ENCODE peak calls at places on chromosomes 13 and 19, in four cellular contexts. One of them, this sample, is unnamed.

GRCh38 chr13:97252735-97253134 is 30.6 kb downstream of the MBNL2 start:
- DNase-seq in B cell: no peak
- DNase-seq in PC-9: no peak
- DNase-seq in stimulated activated naive CD8-positive, alpha-beta T cell treated with anti-CD3 and anti-CD28 coated beads, Interleukin-15, Interleukin-2, amounts not matched to agents 100 U/mL and 50 U/mL, for 24 hours: no peak
- DNase-seq in this sample: no peak

GRCh38 chr19:40280608-40281221 is 4.4 kb downstream of the AKT2 start:
- DNase-seq in B cell: no peak
- DNase-seq in PC-9: no peak
- DNase-seq in stimulated activated naive CD8-positive, alpha-beta T cell treated with anti-CD3 and anti-CD28 coated beads, Interleukin-15, Interleukin-2, amounts not matched to agents 100 U/mL and 50 U/mL, for 24 hours: no peak
- DNase-seq in this sample: no peak

GRCh38 chr19:47110521-47111080 is 3.0 kb downstream of the ZC3H4 start:
- DNase-seq in B cell: peak; percentile 44
- DNase-seq in PC-9: no peak
- DNase-seq in stimulated activated naive CD8-positive, alpha-beta T cell treated with anti-CD3 and anti-CD28 coated beads, Interleukin-15, Interleukin-2, amounts not matched to agents 100 U/mL and 50 U/mL, for 24 hours: no peak
- DNase-seq in this sample: no peak

GRCh38 chr19:54707932-54708331 is 16.3 kb upstream of the KIR3DL3 start:
- DNase-seq in B cell: no peak
- DNase-seq in PC-9: no peak
- DNase-seq in stimulated activated naive CD8-positive, alpha-beta T cell treated with anti-CD3 and anti-CD28 coated beads, Interleukin-15, Interleukin-2, amounts not matched to agents 100 U/mL and 50 U/mL, for 24 hours: no peak
- DNase-seq in this sample: no peak

GRCh38 chr19:2164020-2164988 is 571 bp downstream of the DOT1L start:
- DNase-seq in B cell: no peak
- DNase-seq in PC-9: no peak
- DNase-seq in stimulated activated naive CD8-positive, alpha-beta T cell treated with anti-CD3 and anti-CD28 coated beads, Interleukin-15, Interleukin-2, amounts not matched to agents 100 U/mL and 50 U/mL, for 24 hours: peak; percentile 59
- DNase-seq in this sample: no peak

GRCh38 chr19:29484876-29485275 is 40.9 kb upstream of the VSTM2B start:
- DNase-seq in B cell: no peak
- DNase-seq in PC-9: no peak
- DNase-seq in stimulated activated naive CD8-positive, alpha-beta T cell treated with anti-CD3 and anti-CD28 coated beads, Interleukin-15, Interleukin-2, amounts not matched to agents 100 U/mL and 50 U/mL, for 24 hours: no peak
- DNase-seq in this sample: no peak

GRCh38 chr13:48295271-48295670 is 8.3 kb upstream of the RB1 start:
- DNase-seq in B cell: no peak
- DNase-seq in PC-9: no peak
- DNase-seq in stimulated activated naive CD8-positive, alpha-beta T cell treated with anti-CD3 and anti-CD28 coated beads, Interleukin-15, Interleukin-2, amounts not matched to agents 100 U/mL and 50 U/mL, for 24 hours: no peak
- DNase-seq in this sample: no peak

GRCh38 chr19:44356383-44357111 is at the start of gene ZNF112:
- DNase-seq in B cell: peak; percentile 60
- DNase-seq in PC-9: peak; percentile 87
- DNase-seq in stimulated activated naive CD8-positive, alpha-beta T cell treated with anti-CD3 and anti-CD28 coated beads, Interleukin-15, Interleukin-2, amounts not matched to agents 100 U/mL and 50 U/mL, for 24 hours: peak; percentile 4
- DNase-seq in this sample: no peak

GRCh38 chr13:48583859-48584311 is 51.0 kb upstream of the RCBTB2 start:
- DNase-seq in B cell: no peak
- DNase-seq in PC-9: no peak
- DNase-seq in stimulated activated naive CD8-positive, alpha-beta T cell treated with anti-CD3 and anti-CD28 coated beads, Interleukin-15, Interleukin-2, amounts not matched to agents 100 U/mL and 50 U/mL, for 24 hours: no peak
- DNase-seq in this sample: no peak

GRCh38 chr13:110044521-110045200 is 258.3 kb upstream of the IRS2 start:
- DNase-seq in B cell: no peak
- DNase-seq in PC-9: no peak
- DNase-seq in stimulated activated naive CD8-positive, alpha-beta T cell treated with anti-CD3 and anti-CD28 coated beads, Interleukin-15, Interleukin-2, amounts not matched to agents 100 U/mL and 50 U/mL, for 24 hours: no peak
- DNase-seq in this sample: no peak

GRCh38 chr19:46718157-46718933 is 1.4 kb upstream of the PRKD2 start:
- DNase-seq in B cell: peak; percentile 84
- DNase-seq in PC-9: no peak
- DNase-seq in stimulated activated naive CD8-positive, alpha-beta T cell treated with anti-CD3 and anti-CD28 coated beads, Interleukin-15, Interleukin-2, amounts not matched to agents 100 U/mL and 50 U/mL, for 24 hours: peak; percentile 73
- DNase-seq in this sample: no peak

GRCh38 chr13:73168226-73168992 is 109.6 kb downstream of the KLF5 start:
- DNase-seq in B cell: no peak
- DNase-seq in PC-9: no peak
- DNase-seq in stimulated activated naive CD8-positive, alpha-beta T cell treated with anti-CD3 and anti-CD28 coated beads, Interleukin-15, Interleukin-2, amounts not matched to agents 100 U/mL and 50 U/mL, for 24 hours: no peak
- DNase-seq in this sample: no peak

GRCh38 chr19:21697171-21697570 is 70.2 kb downstream of the ZNF100 start:
- DNase-seq in B cell: no peak
- DNase-seq in PC-9: no peak
- DNase-seq in stimulated activated naive CD8-positive, alpha-beta T cell treated with anti-CD3 and anti-CD28 coated beads, Interleukin-15, Interleukin-2, amounts not matched to agents 100 U/mL and 50 U/mL, for 24 hours: no peak
- DNase-seq in this sample: no peak

GRCh38 chr19:7883105-7883504 is 5.2 kb upstream of the LRRC8E start:
- DNase-seq in B cell: no peak
- DNase-seq in PC-9: no peak
- DNase-seq in stimulated activated naive CD8-positive, alpha-beta T cell treated with anti-CD3 and anti-CD28 coated beads, Interleukin-15, Interleukin-2, amounts not matched to agents 100 U/mL and 50 U/mL, for 24 hours: no peak
- DNase-seq in this sample: no peak

GRCh38 chr13:26376430-26376829 is 122.5 kb downstream of the CDK8 start:
- DNase-seq in B cell: no peak
- DNase-seq in PC-9: no peak
- DNase-seq in stimulated activated naive CD8-positive, alpha-beta T cell treated with anti-CD3 and anti-CD28 coated beads, Interleukin-15, Interleukin-2, amounts not matched to agents 100 U/mL and 50 U/mL, for 24 hours: no peak
- DNase-seq in this sample: no peak

GRCh38 chr19:49340069-49340864 is 5.1 kb downstream of the CD37 start:
- DNase-seq in B cell: peak; percentile 99
- DNase-seq in PC-9: no peak
- DNase-seq in stimulated activated naive CD8-positive, alpha-beta T cell treated with anti-CD3 and anti-CD28 coated beads, Interleukin-15, Interleukin-2, amounts not matched to agents 100 U/mL and 50 U/mL, for 24 hours: peak; percentile 63
- DNase-seq in this sample: no peak

GRCh38 chr19:43640424-43640757 is 741 bp upstream of the CADM4 start:
- DNase-seq in B cell: no peak
- DNase-seq in PC-9: no peak
- DNase-seq in stimulated activated naive CD8-positive, alpha-beta T cell treated with anti-CD3 and anti-CD28 coated beads, Interleukin-15, Interleukin-2, amounts not matched to agents 100 U/mL and 50 U/mL, for 24 hours: no peak
- DNase-seq in this sample: no peak

GRCh38 chr13:107864543-107865460 is 350.5 kb downstream of the LIG4 start:
- DNase-seq in B cell: no peak
- DNase-seq in PC-9: no peak
- DNase-seq in stimulated activated naive CD8-positive, alpha-beta T cell treated with anti-CD3 and anti-CD28 coated beads, Interleukin-15, Interleukin-2, amounts not matched to agents 100 U/mL and 50 U/mL, for 24 hours: peak; percentile 13
- DNase-seq in this sample: no peak

GRCh38 chr19:13087295-13087694 is 15.4 kb downstream of the LYL1 start:
- DNase-seq in B cell: no peak
- DNase-seq in PC-9: no peak
- DNase-seq in stimulated activated naive CD8-positive, alpha-beta T cell treated with anti-CD3 and anti-CD28 coated beads, Interleukin-15, Interleukin-2, amounts not matched to agents 100 U/mL and 50 U/mL, for 24 hours: no peak
- DNase-seq in this sample: no peak

GRCh38 chr13:32736648-32737047 is 150.4 kb downstream of the PDS5B start:
- DNase-seq in B cell: no peak
- DNase-seq in PC-9: no peak
- DNase-seq in stimulated activated naive CD8-positive, alpha-beta T cell treated with anti-CD3 and anti-CD28 coated beads, Interleukin-15, Interleukin-2, amounts not matched to agents 100 U/mL and 50 U/mL, for 24 hours: no peak
- DNase-seq in this sample: no peak

GRCh38 chr19:29285878-29286277 is 72.9 kb upstream of the UQCRFS1 start:
- DNase-seq in B cell: no peak
- DNase-seq in PC-9: no peak
- DNase-seq in stimulated activated naive CD8-positive, alpha-beta T cell treated with anti-CD3 and anti-CD28 coated beads, Interleukin-15, Interleukin-2, amounts not matched to agents 100 U/mL and 50 U/mL, for 24 hours: peak; percentile 7
- DNase-seq in this sample: no peak

GRCh38 chr19:17579523-17580244 is 24.2 kb downstream of the COLGALT1 start:
- DNase-seq in B cell: no peak
- DNase-seq in PC-9: peak; percentile 59
- DNase-seq in stimulated activated naive CD8-positive, alpha-beta T cell treated with anti-CD3 and anti-CD28 coated beads, Interleukin-15, Interleukin-2, amounts not matched to agents 100 U/mL and 50 U/mL, for 24 hours: peak; percentile 59
- DNase-seq in this sample: no peak

GRCh38 chr13:100443278-100443997 is 145.2 kb downstream of the GGACT start:
- DNase-seq in B cell: no peak
- DNase-seq in PC-9: no peak
- DNase-seq in stimulated activated naive CD8-positive, alpha-beta T cell treated with anti-CD3 and anti-CD28 coated beads, Interleukin-15, Interleukin-2, amounts not matched to agents 100 U/mL and 50 U/mL, for 24 hours: no peak
- DNase-seq in this sample: no peak

GRCh38 chr19:58181902-58182576 is 822 bp upstream of the ZNF274 start:
- DNase-seq in B cell: peak; percentile 57
- DNase-seq in PC-9: peak; percentile 53
- DNase-seq in stimulated activated naive CD8-positive, alpha-beta T cell treated with anti-CD3 and anti-CD28 coated beads, Interleukin-15, Interleukin-2, amounts not matched to agents 100 U/mL and 50 U/mL, for 24 hours: peak; percentile 73
- DNase-seq in this sample: no peak

GRCh38 chr19:11480927-11481776 is at the start of gene ELAVL3:
- DNase-seq in B cell: no peak
- DNase-seq in PC-9: no peak
- DNase-seq in stimulated activated naive CD8-positive, alpha-beta T cell treated with anti-CD3 and anti-CD28 coated beads, Interleukin-15, Interleukin-2, amounts not matched to agents 100 U/mL and 50 U/mL, for 24 hours: no peak
- DNase-seq in this sample: no peak

GRCh38 chr19:15769586-15769985 is 17.9 kb upstream of the OR10H5 start:
- DNase-seq in B cell: no peak
- DNase-seq in PC-9: peak; percentile 4
- DNase-seq in stimulated activated naive CD8-positive, alpha-beta T cell treated with anti-CD3 and anti-CD28 coated beads, Interleukin-15, Interleukin-2, amounts not matched to agents 100 U/mL and 50 U/mL, for 24 hours: no peak
- DNase-seq in this sample: no peak

GRCh38 chr13:113672002-113672651 is 5.1 kb downstream of the GRK1 start:
- DNase-seq in B cell: no peak
- DNase-seq in PC-9: no peak
- DNase-seq in stimulated activated naive CD8-positive, alpha-beta T cell treated with anti-CD3 and anti-CD28 coated beads, Interleukin-15, Interleukin-2, amounts not matched to agents 100 U/mL and 50 U/mL, for 24 hours: no peak
- DNase-seq in this sample: no peak

GRCh38 chr19:45177817-45178261 is at the start of gene TRAPPC6A:
- DNase-seq in B cell: no peak
- DNase-seq in PC-9: no peak
- DNase-seq in stimulated activated naive CD8-positive, alpha-beta T cell treated with anti-CD3 and anti-CD28 coated beads, Interleukin-15, Interleukin-2, amounts not matched to agents 100 U/mL and 50 U/mL, for 24 hours: no peak
- DNase-seq in this sample: no peak

GRCh38 chr19:28710278-28710677 is 502.7 kb downstream of the UQCRFS1 start:
- DNase-seq in B cell: no peak
- DNase-seq in PC-9: no peak
- DNase-seq in stimulated activated naive CD8-positive, alpha-beta T cell treated with anti-CD3 and anti-CD28 coated beads, Interleukin-15, Interleukin-2, amounts not matched to agents 100 U/mL and 50 U/mL, for 24 hours: no peak
- DNase-seq in this sample: no peak

GRCh38 chr19:31257426-31258130 is 91.7 kb downstream of the TSHZ3 start:
- DNase-seq in B cell: no peak
- DNase-seq in PC-9: no peak
- DNase-seq in stimulated activated naive CD8-positive, alpha-beta T cell treated with anti-CD3 and anti-CD28 coated beads, Interleukin-15, Interleukin-2, amounts not matched to agents 100 U/mL and 50 U/mL, for 24 hours: no peak
- DNase-seq in this sample: no peak

GRCh38 chr19:39199025-39199424 is 2.3 kb downstream of the NCCRP1 start:
- DNase-seq in B cell: no peak
- DNase-seq in PC-9: no peak
- DNase-seq in stimulated activated naive CD8-positive, alpha-beta T cell treated with anti-CD3 and anti-CD28 coated beads, Interleukin-15, Interleukin-2, amounts not matched to agents 100 U/mL and 50 U/mL, for 24 hours: no peak
- DNase-seq in this sample: no peak

GRCh38 chr13:32911506-32911905 is 104.7 kb upstream of the KL start:
- DNase-seq in B cell: no peak
- DNase-seq in PC-9: no peak
- DNase-seq in stimulated activated naive CD8-positive, alpha-beta T cell treated with anti-CD3 and anti-CD28 coated beads, Interleukin-15, Interleukin-2, amounts not matched to agents 100 U/mL and 50 U/mL, for 24 hours: peak; percentile 12
- DNase-seq in this sample: no peak

GRCh38 chr19:53977429-53977990 is 13.9 kb upstream of the CACNG6 start:
- DNase-seq in B cell: peak; percentile 59
- DNase-seq in PC-9: peak; percentile 72
- DNase-seq in stimulated activated naive CD8-positive, alpha-beta T cell treated with anti-CD3 and anti-CD28 coated beads, Interleukin-15, Interleukin-2, amounts not matched to agents 100 U/mL and 50 U/mL, for 24 hours: peak; percentile 64
- DNase-seq in this sample: no peak

GRCh38 chr13:20702945-20703784 is at the start of gene IL17D:
- DNase-seq in B cell: no peak
- DNase-seq in PC-9: peak; percentile 5
- DNase-seq in stimulated activated naive CD8-positive, alpha-beta T cell treated with anti-CD3 and anti-CD28 coated beads, Interleukin-15, Interleukin-2, amounts not matched to agents 100 U/mL and 50 U/mL, for 24 hours: peak; percentile 52
- DNase-seq in this sample: no peak

GRCh38 chr13:74000906-74001305 is 133.3 kb downstream of the KLF12 start:
- DNase-seq in B cell: no peak
- DNase-seq in PC-9: no peak
- DNase-seq in stimulated activated naive CD8-positive, alpha-beta T cell treated with anti-CD3 and anti-CD28 coated beads, Interleukin-15, Interleukin-2, amounts not matched to agents 100 U/mL and 50 U/mL, for 24 hours: no peak
- DNase-seq in this sample: no peak

GRCh38 chr19:13951799-13952153 is 533 bp upstream of the DCAF15 start:
- DNase-seq in B cell: no peak
- DNase-seq in PC-9: no peak
- DNase-seq in stimulated activated naive CD8-positive, alpha-beta T cell treated with anti-CD3 and anti-CD28 coated beads, Interleukin-15, Interleukin-2, amounts not matched to agents 100 U/mL and 50 U/mL, for 24 hours: no peak
- DNase-seq in this sample: no peak

GRCh38 chr19:4909172-4909896 is at the start of gene UHRF1:
- DNase-seq in B cell: no peak
- DNase-seq in PC-9: peak; percentile 30
- DNase-seq in stimulated activated naive CD8-positive, alpha-beta T cell treated with anti-CD3 and anti-CD28 coated beads, Interleukin-15, Interleukin-2, amounts not matched to agents 100 U/mL and 50 U/mL, for 24 hours: peak; percentile 87
- DNase-seq in this sample: peak; percentile 47

GRCh38 chr19:2039959-2040646 is 10.9 kb downstream of the MKNK2 start:
- DNase-seq in B cell: no peak
- DNase-seq in PC-9: no peak
- DNase-seq in stimulated activated naive CD8-positive, alpha-beta T cell treated with anti-CD3 and anti-CD28 coated beads, Interleukin-15, Interleukin-2, amounts not matched to agents 100 U/mL and 50 U/mL, for 24 hours: no peak
- DNase-seq in this sample: no peak

GRCh38 chr13:110298566-110299321 is 8.2 kb downstream of the COL4A1 start:
- DNase-seq in B cell: no peak
- DNase-seq in PC-9: no peak
- DNase-seq in stimulated activated naive CD8-positive, alpha-beta T cell treated with anti-CD3 and anti-CD28 coated beads, Interleukin-15, Interleukin-2, amounts not matched to agents 100 U/mL and 50 U/mL, for 24 hours: peak; percentile 46
- DNase-seq in this sample: no peak

GRCh38 chr13:35848316-35848715 is 282.9 kb downstream of the DCLK1 start:
- DNase-seq in B cell: no peak
- DNase-seq in PC-9: no peak
- DNase-seq in stimulated activated naive CD8-positive, alpha-beta T cell treated with anti-CD3 and anti-CD28 coated beads, Interleukin-15, Interleukin-2, amounts not matched to agents 100 U/mL and 50 U/mL, for 24 hours: no peak
- DNase-seq in this sample: no peak

This sample was measured in stimulated activated CD8-positive, alpha-beta memory T cell treated with anti-CD3 and anti-CD28 coated beads, Interleukin-15, amount 100 ng/mL, for 24 hours.